ENCODE peak calls at places on chromosomes 7 and 10, in seven cellular contexts. W is SK-N-SH, L is HCT116, Q is K562, A is NT2/D1, H is H1, C is GM12878. S is an unnamed sample.
A peak's percentile ranks its signal among the peaks of the same experiment; 100 is the strongest.

GRCh38 chr7:23746629-23747028 is 36.6 kb downstream of the STK31 start:
- DNase-seq in W (no peak), L (no peak), Q (no peak), A (no peak), H (no peak), C (no peak), S (no peak)

GRCh38 chr7:88040694-88041093 is 106.6 kb downstream of the ADAM22 start:
- DNase-seq in W (peak; percentile 10), L (peak; percentile 13), Q (no peak), A (no peak), H (no peak), C (no peak), S (no peak)

GRCh38 chr10:5467634-5468255 is 31.6 kb downstream of the CALML5 start:
- DNase-seq in W (no peak), L (no peak), Q (no peak), A (no peak), H (no peak), C (no peak), S (peak; percentile 38)

GRCh38 chr7:45203947-45204445 is 46.4 kb downstream of the RAMP3 start:
- DNase-seq in W (no peak), L (no peak), Q (no peak), A (no peak), H (no peak), C (peak; percentile 9), S (no peak)

GRCh38 chr7:24891173-24891787 is 88.7 kb downstream of the OSBPL3 start:
- DNase-seq in W (no peak), L (no peak), Q (no peak), A (no peak), H (no peak), C (no peak), S (no peak)

GRCh38 chr7:45259966-45260646 is 102.5 kb downstream of the RAMP3 start:
- DNase-seq in W (peak; percentile 86), L (peak; percentile 31), Q (peak; percentile 70), A (peak; percentile 46), H (peak; percentile 41), C (no peak), S (peak; percentile 10)

GRCh38 chr10:30189254-30189583 is 129.8 kb upstream of the JCAD start:
- DNase-seq in W (no peak), L (no peak), Q (no peak), A (no peak), H (no peak), C (no peak), S (peak; percentile 11)

GRCh38 chr7:45646996-45647411 is 72.8 kb downstream of the ADCY1 start:
- DNase-seq in W (peak; percentile 82), L (no peak), Q (no peak), A (no peak), H (no peak), C (no peak), S (no peak)

GRCh38 chr7:79459381-79459780 is 5.9 kb upstream of the MAGI2 start:
- DNase-seq in W (no peak), L (no peak), Q (no peak), A (no peak), H (no peak), C (no peak), S (no peak)

GRCh38 chr10:43781480-43782361 is 133.0 kb upstream of the ZNF32 start:
- DNase-seq in W (peak; percentile 64), L (no peak), Q (no peak), A (no peak), H (no peak), C (peak; percentile 13), S (peak; percentile 6)

GRCh38 chr7:100824499-100825214 is 2.7 kb downstream of the EPHB4 start:
- DNase-seq in W (peak; percentile 61), L (no peak), Q (no peak), A (no peak), H (no peak), C (no peak), S (no peak)

GRCh38 chr7:156673902-156674301 is 33.3 kb downstream of the RNF32 start:
- DNase-seq in W (no peak), L (no peak), Q (no peak), A (no peak), H (no peak), C (no peak), S (no peak)

GRCh38 chr10:60846173-60846572 is 67.9 kb downstream of the CDK1 start:
- DNase-seq in W (no peak), L (peak; percentile 15), Q (no peak), A (no peak), H (no peak), C (no peak), S (peak; percentile 9)

GRCh38 chr10:85922363-85923129 is 444.0 kb downstream of the GRID1 start:
- DNase-seq in W (no peak), L (no peak), Q (no peak), A (no peak), H (no peak), C (no peak), S (no peak)

GRCh38 chr10:49286686-49287085 is 12.3 kb upstream of the C10orf71 start:
- DNase-seq in W (no peak), L (no peak), Q (no peak), A (no peak), H (no peak), C (no peak), S (no peak)

GRCh38 chr7:134757938-134758337 is 21.5 kb upstream of the CALD1 start:
- DNase-seq in W (no peak), L (no peak), Q (no peak), A (no peak), H (no peak), C (no peak), S (no peak)

GRCh38 chr7:140231779-140232491 is 55.2 kb upstream of the KDM7A start:
- DNase-seq in W (no peak), L (no peak), Q (no peak), A (no peak), H (no peak), C (no peak), S (no peak)

GRCh38 chr7:78221961-78222751 is 423.6 kb downstream of the PHTF2 start:
- DNase-seq in W (no peak), L (no peak), Q (no peak), A (no peak), H (no peak), C (no peak), S (no peak)

GRCh38 chr7:78225534-78225933 is 427.0 kb downstream of the PHTF2 start:
- DNase-seq in W (no peak), L (no peak), Q (no peak), A (no peak), H (no peak), C (no peak), S (no peak)

GRCh38 chr7:78223598-78223997 is 425.0 kb downstream of the PHTF2 start:
- DNase-seq in W (no peak), L (no peak), Q (no peak), A (no peak), H (no peak), C (no peak), S (no peak)

GRCh38 chr7:78226059-78226658 is 427.6 kb downstream of the PHTF2 start:
- DNase-seq in W (peak; percentile 66), L (peak; percentile 22), Q (peak; percentile 48), A (peak; percentile 78), H (peak; percentile 19), C (no peak), S (peak; percentile 16)

DNA sequence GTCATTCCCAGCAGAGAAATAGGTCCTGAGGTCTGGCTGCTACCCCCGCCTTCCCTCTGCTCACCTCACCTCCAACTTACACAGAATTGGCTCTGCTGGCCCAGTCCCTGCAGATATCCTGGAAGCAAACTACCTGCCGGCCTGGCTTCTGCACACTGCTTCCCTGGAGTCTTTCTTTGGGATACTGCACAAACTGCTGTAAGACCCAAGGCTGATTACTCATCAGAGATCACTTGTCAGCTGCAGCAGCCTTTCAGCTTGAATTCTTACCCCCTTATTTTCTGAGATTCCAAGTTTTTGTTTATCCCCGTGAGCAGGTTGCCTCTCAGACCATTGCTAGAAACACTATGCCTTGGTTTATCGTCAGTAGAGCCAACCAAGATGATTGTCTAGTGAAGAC is 426.4 kb downstream of the PHTF2 start:
- DNase-seq in W (no peak), L (no peak), Q (no peak), A (no peak), H (no peak), C (no peak), S (no peak)
- TF ChIP-seq YY1 in W (no peak), L (no peak), Q (no peak), A (no peak), H (no peak), C (no peak), S (no peak)

GRCh38 chr7:19665399-19666008 is 43.3 kb downstream of the POLR1F start:
- DNase-seq in W (peak; percentile 39), L (peak; percentile 12), Q (peak; percentile 35), A (no peak), H (no peak), C (no peak), S (peak; percentile 7)

DNA sequence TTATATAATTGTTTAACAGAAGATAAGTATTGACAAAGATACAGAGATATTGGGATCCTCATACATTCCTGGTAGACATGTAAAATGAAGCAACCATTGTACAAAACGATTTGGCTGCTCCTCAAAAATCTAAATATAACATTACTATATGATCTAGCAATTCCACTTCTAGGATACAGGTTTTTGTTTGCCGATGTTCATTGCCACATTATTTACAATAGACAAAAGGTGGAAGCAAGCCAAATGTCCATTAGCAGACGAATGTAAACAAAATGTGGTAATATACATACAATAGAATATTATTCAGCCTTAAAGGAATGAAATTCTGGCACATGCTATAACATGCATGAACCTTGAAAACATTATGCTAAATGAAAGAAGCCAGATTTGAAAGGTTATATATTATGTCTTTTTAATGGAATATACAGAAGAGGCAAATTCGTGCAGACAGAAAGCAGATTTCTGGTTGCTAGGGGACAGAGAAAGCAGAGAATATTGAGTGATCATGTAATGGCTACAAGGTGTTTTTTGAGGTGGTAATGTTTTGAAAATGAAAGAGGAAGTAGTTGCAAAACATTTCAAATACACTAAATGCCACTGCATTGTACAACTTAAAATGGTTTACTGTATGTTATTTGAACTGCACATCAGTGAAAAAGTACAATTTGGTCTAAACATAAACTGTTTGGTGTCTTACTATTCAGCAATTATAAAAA is 44.9 kb downstream of the POLR1F start:
- DNase-seq in W (no peak), L (no peak), Q (no peak), A (no peak), H (no peak), C (peak; percentile 20), S (no peak)
- TF ChIP-seq YY1 in W (no peak), L (no peak), Q (no peak), A (no peak), H (no peak), C (no peak), S (no peak)

GRCh38 chr7:36719233-36719632 is 5.1 kb downstream of the AOAH start:
- DNase-seq in W (no peak), L (no peak), Q (no peak), A (no peak), H (no peak), C (no peak), S (no peak)
- TF ChIP-seq YY1 in W (no peak), L (no peak), Q (no peak), A (no peak), H (no peak), C (no peak), S (no peak)

GRCh38 chr10:25766687-25767221 is 167.3 kb upstream of the MYO3A start:
- DNase-seq in W (peak; percentile 66), L (no peak), Q (peak; percentile 82), A (peak; percentile 93), H (peak; percentile 73), C (no peak), S (no peak)

GRCh38 chr10:25761937-25762336 is 172.1 kb upstream of the MYO3A start:
- DNase-seq in W (no peak), L (no peak), Q (no peak), A (no peak), H (no peak), C (no peak), S (no peak)

GRCh38 chr10:25768167-25768566 is 165.9 kb upstream of the MYO3A start:
- DNase-seq in W (peak; percentile 11), L (no peak), Q (no peak), A (no peak), H (no peak), C (no peak), S (no peak)

GRCh38 chr10:25766213-25766612 is 167.8 kb upstream of the MYO3A start:
- DNase-seq in W (no peak), L (no peak), Q (no peak), A (peak; percentile 27), H (no peak), C (no peak), S (no peak)
- TF ChIP-seq YY1 in W (no peak), L (no peak), Q (no peak), A (no peak), H (no peak), C (no peak), S (no peak)

S was measured in HepG2.